ENCODE peak calls at places on chromosomes 3 and 15, in ten cellular contexts. K is pancreas, I is mammary epithelial cell, B is GM23338, G is neural progenitor cell, J is kidney, Z is cardiac muscle cell, E is tibial artery, V is heart left ventricle, F is psoas muscle. P is an unnamed sample.

GRCh38 chr15:84880822-84881519 is 3.5 kb upstream of the SLC28A1 start:
- DNase-seq in E (no peak), F (no peak), J (no peak), Z (no peak), K (no peak), I (no peak), V (no peak), B (no peak), G (no peak), P (no peak)

GRCh38 chr15:65518633-65519285 is 1.3 kb upstream of the DPP8 start:
- DNase-seq in F (no peak), K (no peak), B (no peak), I (no peak), E (no peak), V (no peak), G (no peak), Z (no peak), J (no peak), P (no peak)

GRCh38 chr15:42344763-42345162 is 14.5 kb upstream of the CAPN3 start:
- DNase-seq in K (no peak), B (no peak), G (no peak), E (peak; percentile 29), J (no peak), V (no peak), F (no peak), Z (peak; percentile 90), I (peak; percentile 73), P (no peak)

GRCh38 chr3:131277836-131278497 is 103.6 kb upstream of the NUDT16 start:
- DNase-seq in E (no peak), K (no peak), G (no peak), J (no peak), Z (peak; percentile 43), B (no peak), F (no peak), V (no peak), I (peak; percentile 6), P (no peak)

GRCh38 chr15:49045691-49046112 is 544 bp downstream of the SECISBP2L start:
- DNase-seq in E (no peak), F (no peak), I (peak; percentile 46), G (peak; percentile 68), K (no peak), V (no peak), J (no peak), Z (peak; percentile 52), B (peak; percentile 74), P (no peak)

GRCh38 chr3:137121704-137122314 is 164.0 kb downstream of the IL20RB start:
- DNase-seq in J (no peak), B (peak; percentile 84), V (no peak), K (no peak), G (peak; percentile 70), Z (peak; percentile 60), F (no peak), E (no peak), I (peak; percentile 26), P (peak; percentile 68)

GRCh38 chr3:123357275-123357674 is 91.6 kb downstream of the ADCY5 start:
- DNase-seq in K (no peak), I (no peak), E (no peak), Z (no peak), G (no peak), B (no peak), J (no peak), F (no peak), V (no peak), P (no peak)

GRCh38 chr15:60392986-60393811 is 4.6 kb downstream of the ANXA2 start:
- DNase-seq in B (no peak), E (peak; percentile 84), F (peak; percentile 65), V (no peak), I (peak; percentile 100), J (peak; percentile 87), Z (peak; percentile 98), G (no peak), K (no peak), P (peak; percentile 88)

GRCh38 chr3:31531465-31531991 is 1.2 kb upstream of the STT3B start:
- DNase-seq in J (no peak), F (no peak), E (no peak), V (no peak), Z (no peak), I (no peak), B (no peak), K (no peak), G (no peak), P (no peak)
- TF ChIP-seq CTCF in J (peak; percentile 9), F (no peak), E (peak; percentile 2), V (peak; percentile 31), Z (peak; percentile 36), I (no peak), B (peak; percentile 22), K (no peak), G (peak; percentile 36), P (no peak)

GRCh38 chr3:108132727-108133373 is 42.0 kb upstream of the CD47 start:
- DNase-seq in G (peak; percentile 34), F (no peak), Z (peak; percentile 13), E (no peak), B (no peak), J (no peak), V (no peak), K (no peak), I (peak; percentile 82), P (no peak)

GRCh38 chr3:108130705-108131104 is 39.9 kb upstream of the CD47 start:
- DNase-seq in K (no peak), G (no peak), V (no peak), Z (no peak), F (no peak), J (no peak), B (no peak), I (peak; percentile 31), E (no peak), P (no peak)

GRCh38 chr3:108130247-108130646 is 39.4 kb upstream of the CD47 start:
- DNase-seq in J (no peak), I (no peak), B (no peak), Z (no peak), F (no peak), E (no peak), K (no peak), G (no peak), V (no peak), P (no peak)

GRCh38 chr3:108131105-108131794 is 40.4 kb upstream of the CD47 start:
- DNase-seq in F (no peak), G (no peak), J (no peak), I (peak; percentile 96), E (no peak), V (no peak), B (no peak), K (no peak), Z (peak; percentile 47), P (no peak)

DNA sequence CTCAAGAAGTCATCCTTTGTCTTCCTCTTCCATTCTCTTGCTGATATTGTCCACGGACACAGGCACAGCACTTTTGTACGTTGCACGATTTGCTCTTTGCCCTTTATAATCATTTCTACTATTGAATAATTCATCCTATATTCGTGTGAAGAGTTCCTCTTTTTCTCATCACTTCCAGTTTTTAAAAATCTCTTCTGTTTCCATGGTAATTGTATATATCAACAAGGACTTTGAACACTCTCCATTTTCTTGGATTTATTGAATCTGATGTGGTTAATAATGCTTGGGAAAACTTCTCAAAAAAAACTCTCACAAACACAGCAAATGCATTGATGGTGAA is 40.9 kb upstream of the CD47 start:
- DNase-seq in Z (no peak), B (no peak), J (no peak), E (no peak), K (no peak), I (no peak), F (no peak), V (no peak), G (no peak), P (no peak)
- H3K4me1 ChIP-seq in Z (no peaks in the 10 kb centered on the region), B (no peaks in the 10 kb centered on the region), J (no peaks in the 10 kb centered on the region), E (peaks cover 6% of the 10 kb centered on the region), K (no peaks in the 10 kb centered on the region), I (peaks cover 40% of the 10 kb centered on the region), F (peaks cover 32% of the 10 kb centered on the region), V (peaks cover 11% of the 10 kb centered on the region), G (peaks cover 18% of the 10 kb centered on the region), P (peaks cover 15% of the 10 kb centered on the region)

DNA sequence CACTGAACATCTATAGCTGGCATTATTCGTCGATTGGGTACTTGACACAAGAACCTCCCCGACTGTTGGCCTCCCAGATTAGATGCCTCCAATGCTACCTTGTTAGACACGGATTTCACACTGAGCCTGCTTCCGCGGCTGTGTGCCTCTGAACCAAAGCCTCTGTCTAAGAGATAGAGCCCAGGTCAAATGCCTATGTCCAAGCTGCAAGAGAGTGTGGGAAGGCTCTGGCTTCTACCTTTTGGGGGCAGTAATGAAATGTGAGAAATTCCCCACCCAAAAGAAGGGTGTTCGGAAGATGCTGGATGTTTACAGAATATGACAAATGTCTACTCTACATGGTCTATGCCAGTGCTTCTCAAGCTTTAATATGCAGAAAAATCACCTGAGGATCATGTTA is 2.0 kb upstream of the RPUSD2 start:
- DNase-seq in E (no peak), F (no peak), I (peak; percentile 24), K (no peak), J (no peak), B (peak; percentile 68), V (no peak), G (peak; percentile 61), Z (peak; percentile 16), P (no peak)
- TF ChIP-seq CTCF in E (no peak), F (no peak), I (no peak), K (no peak), J (no peak), B (peak; percentile 69), V (no peak), G (peak; percentile 53), Z (peak; percentile 39), P (no peak)

GRCh38 chr3:171456765-171457164 is 3.4 kb downstream of the TNIK start:
- DNase-seq in K (no peak), B (no peak), Z (no peak), J (no peak), F (no peak), V (no peak), I (no peak), G (no peak), E (no peak), P (no peak)

GRCh38 chr3:171458857-171459129 is 1.4 kb downstream of the TNIK start:
- DNase-seq in I (no peak), J (no peak), G (peak; percentile 48), Z (no peak), K (no peak), E (no peak), B (peak; percentile 76), F (no peak), V (no peak), P (no peak)

GRCh38 chr3:171455603-171456550 is 4.3 kb downstream of the TNIK start:
- DNase-seq in K (no peak), J (no peak), B (no peak), I (peak; percentile 29), F (no peak), E (no peak), G (no peak), Z (no peak), V (no peak), P (no peak)

GRCh38 chr3:171458056-171458856 is 1.9 kb downstream of the TNIK start:
- DNase-seq in I (no peak), E (no peak), J (peak; percentile 72), G (peak; percentile 43), V (peak; percentile 44), F (no peak), Z (no peak), B (peak; percentile 64), K (no peak), P (no peak)

DNA sequence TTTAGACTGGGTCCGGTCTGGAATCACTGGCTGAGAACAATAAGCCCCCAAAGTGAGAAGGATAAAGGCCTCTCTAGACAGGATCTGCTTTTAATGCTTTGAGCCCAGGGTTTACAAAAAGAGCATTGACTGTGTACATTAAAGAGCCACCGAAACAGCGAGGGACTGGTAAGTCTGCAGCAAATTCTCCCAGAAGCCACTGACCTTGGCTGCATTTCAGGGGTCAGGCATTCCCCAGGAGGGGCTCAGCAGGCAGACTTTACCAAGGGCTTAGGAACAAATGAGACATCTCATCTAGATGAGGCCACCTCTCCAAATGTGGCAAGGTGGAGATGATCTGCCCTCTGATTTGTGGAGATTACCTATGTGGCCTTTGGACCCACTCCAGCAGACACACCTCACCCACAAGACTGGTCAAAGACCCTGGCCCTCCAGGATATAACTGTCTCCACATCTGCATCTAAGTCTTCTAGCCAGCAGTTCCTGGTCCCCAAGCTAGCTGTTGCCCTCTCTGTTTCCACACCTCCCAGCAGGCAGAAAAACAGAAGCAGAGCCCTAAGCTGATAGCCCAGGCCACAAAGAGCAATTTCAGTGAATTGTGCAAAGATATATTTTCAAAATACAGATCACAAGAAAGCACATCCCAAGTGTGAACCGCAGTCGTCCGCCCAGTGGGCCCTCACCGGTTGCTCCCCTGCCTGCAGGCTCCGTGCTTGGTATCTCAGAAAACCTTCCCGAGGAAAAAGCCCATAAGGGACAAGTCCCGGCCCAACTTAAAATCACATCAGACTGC is 2.7 kb downstream of the TNIK start:
- DNase-seq in V (no peak), E (no peak), I (no peak), F (no peak), K (no peak), B (no peak), J (no peak), G (peak; percentile 51), Z (no peak), P (no peak)
- H3K4me1 ChIP-seq in V (peaks cover 40% of the 10 kb centered on the region), E (peaks cover 7% of the 10 kb centered on the region), I (peaks cover 10% of the 10 kb centered on the region), F (peaks cover 33% of the 10 kb centered on the region), K (peaks cover 3% of the 10 kb centered on the region), B (peaks cover 58% of the 10 kb centered on the region), J (peaks cover 20% of the 10 kb centered on the region), G (peaks cover 30% of the 10 kb centered on the region), Z (peaks cover 30% of the 10 kb centered on the region), P (peaks cover 14% of the 10 kb centered on the region)